ENCODE peak calls at places on chromosomes 13 and 19, in seven cellular contexts. Z is mucosa of descending colon, X is kidney epithelial cell, P is adrenal gland, B is HCT116, Y is AG10803, M is gastrocnemius medialis. Q is an unnamed sample.

GRCh38 chr19:48835734-48836088 is 580 bp downstream of the HSD17B14 start:
- DNase-seq in B (peak), Z (peak), X (no peak), P (peak), M (peak), Y (peak), Q (peak)

GRCh38 chr13:79457948-79458347 is 23.0 kb upstream of the NDFIP2 start:
- DNase-seq in Z (no peak), P (no peak), M (no peak), B (no peak), X (no peak), Y (peak), Q (no peak)

GRCh38 chr19:41265376-41266153 is 1.4 kb downstream of the HNRNPUL1 start:
- DNase-seq in M (no peak), X (no peak), Y (peak), Z (peak), P (peak), B (no peak), Q (no peak)

GRCh38 chr13:79997244-79997643 is 343.7 kb downstream of the SPRY2 start:
- DNase-seq in Z (no peak), X (no peak), P (no peak), Y (no peak), M (no peak), B (no peak), Q (no peak)

GRCh38 chr19:29775575-29775900 is 36.3 kb upstream of the CCNE1 start:
- DNase-seq in P (no peak), Y (no peak), Z (no peak), M (no peak), B (no peak), X (no peak), Q (no peak)

GRCh38 chr19:29798783-29799182 is 13.0 kb upstream of the CCNE1 start:
- DNase-seq in Z (no peak), M (no peak), P (no peak), Y (peak), X (no peak), B (no peak), Q (no peak)

GRCh38 chr19:947090-947706 is 21.4 kb downstream of the ARID3A start:
- DNase-seq in M (no peak), B (no peak), P (no peak), X (no peak), Y (no peak), Z (no peak), Q (no peak)

GRCh38 chr19:49119411-49120324 is at the start of gene PPFIA3:
- DNase-seq in X (no peak), M (peak), P (peak), B (no peak), Y (peak), Z (peak), Q (peak)

GRCh38 chr19:3137139-3137538 is 1.3 kb downstream of the GNA15 start:
- DNase-seq in P (no peak), Z (no peak), Y (no peak), B (no peak), M (no peak), X (no peak), Q (no peak)

GRCh38 chr19:37059142-37059541 is 19.1 kb upstream of the ZNF420 start:
- DNase-seq in Z (no peak), X (no peak), Y (no peak), M (no peak), P (no peak), B (no peak), Q (no peak)

DNA sequence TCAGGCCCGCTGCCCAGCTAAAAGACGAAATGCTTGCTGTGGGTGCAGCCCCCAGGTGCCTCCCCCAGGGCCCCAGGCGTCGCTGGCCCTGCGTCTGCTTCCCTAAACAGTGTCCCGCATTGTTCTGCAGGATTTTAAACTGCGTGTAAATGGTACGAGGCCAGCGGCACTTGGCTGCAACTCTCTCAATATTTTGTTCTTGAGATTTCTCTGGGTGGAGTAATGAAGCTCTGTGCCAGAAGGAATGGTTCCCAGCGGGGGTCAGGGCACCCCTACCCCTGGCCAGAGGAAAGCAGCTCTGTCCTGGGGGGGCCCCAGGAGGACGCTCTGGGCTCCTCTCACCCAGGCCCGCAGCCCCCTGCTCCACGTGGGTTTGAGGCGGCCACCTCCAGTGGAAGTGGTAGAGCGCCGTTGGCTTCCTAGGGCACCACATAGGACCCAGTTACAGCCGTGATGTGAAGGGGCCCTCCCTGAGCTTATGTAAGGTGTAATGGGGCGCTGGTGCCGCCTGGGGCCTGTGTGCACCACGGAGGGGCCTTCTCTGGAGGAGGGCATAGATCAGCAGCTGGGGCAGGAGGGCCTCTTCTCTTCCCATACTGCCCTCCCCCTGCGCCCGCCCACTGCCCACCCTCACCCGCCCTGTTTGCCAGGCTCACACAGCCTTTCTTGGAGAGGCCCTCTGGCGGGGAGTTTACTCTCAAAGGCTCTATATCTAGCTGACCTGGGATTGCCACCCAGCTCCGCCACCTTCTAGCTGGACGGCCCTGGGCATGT is 19.8 kb downstream of the PAK4 start:
- DNase-seq in P (no peak), Z (peak), B (no peak), X (no peak), M (no peak), Y (no peak), Q (no peak)
- TF ChIP-seq CTCF in P (no peak), Z (no peak), B (no peak), X (no peak), M (no peak), Y (no peak), Q (no peak)

GRCh38 chr13:110105136-110105535 is 201.8 kb downstream of the COL4A1 start:
- DNase-seq in X (no peak), P (peak), M (no peak), Y (no peak), Z (no peak), B (no peak), Q (no peak)
- TF ChIP-seq CTCF in X (no peak), P (no peak), M (no peak), Y (no peak), Z (no peak), B (no peak), Q (no peak)

DNA sequence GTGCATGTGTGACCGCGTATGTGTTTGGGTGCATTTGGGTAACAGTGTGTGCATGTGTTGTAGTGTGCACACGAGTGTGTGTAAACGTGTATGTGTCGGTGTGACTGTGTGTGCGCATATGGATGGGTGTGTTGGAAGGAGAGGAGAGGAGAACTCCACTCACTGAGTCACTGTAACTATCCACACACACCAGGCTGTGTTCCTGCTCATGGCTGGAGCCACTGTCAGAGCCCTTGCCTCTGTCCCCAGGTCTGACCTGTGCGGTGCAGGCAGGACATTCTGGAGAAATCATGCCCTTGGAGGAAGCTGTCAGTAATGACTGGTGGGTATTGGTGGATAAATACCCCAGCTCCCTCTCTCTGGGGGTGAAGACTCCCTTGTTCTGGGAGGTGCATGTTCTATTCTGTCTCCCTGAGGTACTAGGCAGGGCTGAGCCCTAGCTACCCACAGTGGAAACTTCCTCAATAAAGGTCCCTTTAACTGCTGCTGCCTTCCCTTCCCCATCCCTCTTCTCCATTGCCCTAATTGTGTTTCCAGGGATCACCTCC is 48.4 kb downstream of the CYP4F22 start:
- DNase-seq in B (no peak), Y (no peak), P (no peak), Z (no peak), M (no peak), X (no peak), Q (no peak)
- TF ChIP-seq CTCF in B (no peak), Y (no peak), P (no peak), Z (no peak), M (no peak), X (no peak), Q (no peak)

GRCh38 chr19:11460207-11460606 is 20.6 kb downstream of the ELAVL3 start:
- DNase-seq in P (no peak), X (no peak), B (no peak), Z (no peak), M (no peak), Y (no peak), Q (no peak)
- TF ChIP-seq CTCF in P (no peak), X (peak), B (peak), Z (no peak), M (no peak), Y (no peak), Q (no peak)

GRCh38 chr13:82661126-82661525 is 1221.1 kb downstream of the SLITRK1 start:
- DNase-seq in Z (no peak), M (no peak), X (no peak), B (no peak), P (no peak), Y (no peak), Q (no peak)

DNA sequence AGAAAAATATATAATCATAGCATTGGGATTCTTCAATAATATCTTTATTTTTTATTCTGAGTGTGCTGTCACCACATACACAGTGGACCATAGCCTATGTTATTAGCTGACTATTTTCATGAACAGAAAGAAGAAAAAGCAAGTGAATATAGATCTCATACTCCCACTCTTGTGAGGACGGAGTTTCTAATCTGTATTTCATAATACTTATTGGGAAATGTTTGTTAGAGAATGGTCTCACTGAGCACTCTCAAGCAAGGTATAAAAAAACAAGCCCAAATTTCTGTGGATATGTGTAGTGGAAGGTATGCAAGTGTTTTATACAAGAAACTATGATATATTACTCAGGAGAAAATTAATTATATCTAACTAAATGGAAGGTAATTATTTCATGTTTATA is 1218.1 kb downstream of the SLITRK1 start:
- DNase-seq in X (no peak), Y (no peak), B (no peak), Z (no peak), P (no peak), M (no peak), Q (no peak)
- TF ChIP-seq CTCF in X (no peak), Y (no peak), B (no peak), Z (no peak), P (no peak), M (no peak), Q (no peak)

DNA sequence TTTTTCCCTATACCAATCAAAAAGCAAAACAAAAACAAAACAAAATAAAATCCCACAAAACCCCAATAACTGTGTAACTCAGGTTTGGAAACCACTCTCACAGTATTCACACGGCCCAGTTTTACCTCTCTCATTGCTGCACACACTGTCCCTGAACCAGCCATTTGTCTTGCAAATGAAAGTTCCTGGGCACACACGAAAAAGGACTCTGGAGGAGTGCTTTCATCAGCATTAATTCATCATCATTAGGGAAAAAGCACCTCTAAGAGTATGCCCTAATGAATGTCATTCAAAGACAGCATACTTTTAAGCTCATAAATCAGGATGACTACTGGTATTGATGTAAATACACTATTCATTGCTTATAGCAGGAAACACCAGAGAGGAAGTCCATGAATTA is 306.3 kb downstream of the DNAJC15 start:
- DNase-seq in Y (no peak), M (no peak), B (no peak), Z (no peak), X (no peak), P (no peak), Q (no peak)
- TF ChIP-seq CTCF in Y (no peak), M (no peak), B (no peak), Z (no peak), X (no peak), P (no peak), Q (no peak)

GRCh38 chr19:32749361-32749760 is 29.8 kb downstream of the TDRD12 start:
- DNase-seq in Y (no peak), X (no peak), M (no peak), P (no peak), Z (no peak), B (no peak), Q (no peak)

GRCh38 chr19:32748948-32749347 is 29.4 kb downstream of the TDRD12 start:
- DNase-seq in M (no peak), B (no peak), X (no peak), Y (no peak), P (no peak), Z (no peak), Q (no peak)

GRCh38 chr19:32751066-32751465 is 31.5 kb downstream of the TDRD12 start:
- DNase-seq in Y (no peak), X (no peak), P (no peak), M (no peak), Z (no peak), B (no peak), Q (no peak)

GRCh38 chr19:32750441-32751055 is 31.0 kb downstream of the TDRD12 start:
- DNase-seq in B (no peak), Y (no peak), M (no peak), X (no peak), Z (no peak), P (no peak), Q (no peak)

DNA sequence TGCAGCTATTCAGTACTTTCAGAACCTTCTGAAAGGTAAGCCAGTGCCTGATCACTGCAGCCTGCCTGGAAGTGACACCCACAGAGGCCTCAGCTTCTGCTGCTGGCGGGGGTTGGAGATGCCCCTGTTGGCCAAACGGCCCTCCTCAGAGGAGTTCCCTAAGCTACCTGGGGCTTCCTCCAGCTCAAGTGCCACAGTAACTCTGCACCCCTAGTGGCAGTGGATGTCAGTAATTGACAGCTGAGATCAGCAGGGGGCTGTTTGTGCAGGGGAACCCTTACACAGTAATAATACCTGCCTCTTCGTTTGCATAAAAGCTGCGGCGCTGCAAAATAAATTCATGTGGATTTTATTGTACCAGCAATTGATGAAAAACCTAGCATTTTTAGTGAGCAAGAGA is 28.9 kb downstream of the TDRD12 start:
- DNase-seq in B (no peak), Z (no peak), X (no peak), P (no peak), Y (no peak), M (no peak), Q (no peak)
- TF ChIP-seq CTCF in B (no peak), Z (no peak), X (no peak), P (no peak), Y (no peak), M (no peak), Q (no peak)

GRCh38 chr13:47004552-47004951 is 107.7 kb upstream of the HTR2A start:
- DNase-seq in Z (no peak), M (no peak), Y (no peak), P (no peak), B (no peak), X (no peak), Q (no peak)
- TF ChIP-seq CTCF in Z (no peak), M (no peak), Y (no peak), P (no peak), B (no peak), X (no peak), Q (no peak)